ENCODE peak calls at places on chromosomes 4 and X, in six cellular contexts. M is GM12878, Q is A549, V is K562, O is endothelial cell of umbilical vein, C is HepG2. A is an unnamed sample.

GRCh38 chr4:105186701-105187158 is 40.1 kb downstream of the TET2 start:
- DNase-seq in C (no peak), M (no peak), O (peak), V (no peak), Q (no peak), A (no peak)

GRCh38 chr4:83320548-83320947 is 14.1 kb downstream of the HPSE start:
- DNase-seq in V (no peak), Q (no peak), C (no peak), O (peak), M (no peak), A (peak)

GRCh38 chr4:40630335-40631021 is 814 bp upstream of the RBM47 start:
- DNase-seq in C (no peak), Q (peak), V (no peak), O (no peak), M (peak), A (no peak)

GRCh38 chrX:38061335-38061734 is 55.0 kb downstream of the SYTL5 start:
- DNase-seq in Q (peak), C (peak), M (no peak), V (no peak), O (peak), A (peak)

GRCh38 chrX:110219920-110220319 is 98.0 kb downstream of the AMMECR1 start:
- DNase-seq in M (no peak), Q (peak), V (no peak), C (no peak), O (peak), A (no peak)

GRCh38 chr4:47876310-47876709 is 38.1 kb downstream of the NFXL1 start:
- DNase-seq in O (no peak), Q (no peak), C (no peak), V (no peak), M (no peak), A (no peak)

GRCh38 chr4:153438916-153439756 is 27.0 kb upstream of the TMEM131L start:
- DNase-seq in V (no peak), M (peak), O (no peak), Q (no peak), C (no peak), A (no peak)

GRCh38 chr4:183444953-183445543 is 612 bp downstream of the CDKN2AIP start:
- DNase-seq in V (peak), C (no peak), O (no peak), Q (no peak), M (no peak), A (peak)

GRCh38 chrX:34559325-34559724 is 97.8 kb downstream of the TMEM47 start:
- DNase-seq in V (no peak), Q (peak), C (no peak), O (peak), M (no peak), A (peak)

GRCh38 chr4:114087596-114088230 is 108.3 kb upstream of the ARSJ start:
- DNase-seq in O (peak), C (no peak), M (no peak), V (no peak), Q (no peak), A (no peak)

GRCh38 chr4:37631551-37631950 is 54.6 kb downstream of the RELL1 start:
- DNase-seq in V (no peak), M (no peak), Q (no peak), C (no peak), O (no peak), A (no peak)

GRCh38 chr4:15194520-15194919 is 192.2 kb downstream of the CPEB2 start:
- DNase-seq in V (no peak), Q (no peak), M (no peak), C (no peak), O (no peak), A (no peak)

GRCh38 chr4:188930822-188931221 is 791.6 kb downstream of the TRIML1 start:
- DNase-seq in M (no peak), C (no peak), V (no peak), Q (no peak), O (no peak), A (no peak)

GRCh38 chr4:15149234-15149841 is 147.1 kb downstream of the CPEB2 start:
- DNase-seq in Q (no peak), M (peak), O (no peak), V (no peak), C (no peak), A (no peak)

GRCh38 chr4:106017975-106018374 is 122.7 kb downstream of the NPNT start:
- DNase-seq in Q (no peak), V (no peak), C (no peak), M (no peak), O (no peak), A (no peak)

GRCh38 chr4:177119021-177119461 is 190.6 kb upstream of the NEIL3 start:
- DNase-seq in C (no peak), V (no peak), M (no peak), Q (no peak), O (no peak), A (no peak)

GRCh38 chr4:89300060-89300459 is 7.5 kb downstream of the GPRIN3 start:
- DNase-seq in M (no peak), C (no peak), V (no peak), O (no peak), Q (no peak), A (no peak)

GRCh38 chr4:145132521-145133098 is 34.5 kb downstream of the ABCE1 start:
- DNase-seq in V (no peak), O (peak), C (no peak), Q (no peak), M (peak), A (peak)

GRCh38 chrX:57266871-57267270 is 19.6 kb upstream of the FAAH2 start:
- DNase-seq in O (no peak), C (no peak), Q (no peak), V (no peak), M (no peak), A (no peak)

GRCh38 chr4:111214371-111214770 is 591.5 kb upstream of the PITX2 start:
- DNase-seq in C (no peak), O (no peak), M (no peak), V (no peak), Q (no peak), A (no peak)

GRCh38 chr4:30996841-30997240 is 276.7 kb downstream of the PCDH7 start:
- DNase-seq in M (no peak), C (no peak), V (no peak), O (no peak), Q (no peak), A (no peak)
- TF ChIP-seq MYC in M (no peak), C (no peak), V (no peak), O (no peak), Q (no peak), A (no peak)

DNA sequence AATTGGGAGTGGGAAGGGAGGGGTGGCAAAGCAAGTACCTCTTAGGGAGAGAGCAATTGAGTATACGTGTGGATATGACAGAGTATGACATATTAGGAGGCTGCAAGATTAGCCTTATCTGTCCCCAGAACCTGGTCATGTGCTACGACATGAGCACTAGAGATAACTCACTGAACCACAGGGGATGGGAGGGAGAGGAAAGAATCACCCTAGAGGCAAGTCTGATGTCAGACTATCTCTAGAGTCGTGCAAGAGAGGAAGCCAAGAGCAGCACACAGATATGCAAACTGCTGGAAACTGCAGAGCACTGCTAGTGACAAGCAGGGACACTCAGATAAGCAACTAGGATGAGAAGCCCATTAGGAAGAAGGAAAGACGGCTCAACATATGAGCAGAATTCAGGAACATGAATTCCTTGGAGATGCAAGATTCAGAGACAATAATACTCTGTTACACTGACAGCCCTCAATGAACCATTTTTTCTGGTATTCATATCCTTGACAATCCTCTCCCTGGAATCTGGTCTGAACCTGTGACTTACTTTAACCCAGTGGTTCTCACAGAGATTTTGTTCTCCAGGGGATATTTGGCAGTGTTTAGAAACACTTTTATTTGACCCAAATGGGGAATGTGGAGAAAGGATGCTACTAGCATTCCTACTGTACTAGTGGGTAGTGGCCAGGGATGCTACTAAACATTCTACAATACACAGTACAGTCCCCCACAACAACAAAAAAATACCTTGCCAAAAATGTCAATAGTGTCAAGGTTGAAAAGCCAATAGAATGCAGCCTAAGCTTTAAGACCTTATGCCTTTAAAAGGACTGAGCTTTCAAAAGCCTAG is 84.0 kb upstream of the BMP2K start:
- DNase-seq in O (no peak), C (no peak), V (peak), Q (no peak), M (no peak), A (peak)
- H3K4me3 ChIP-seq in O (no peak), C (no peak), V (no peak), Q (no peak), M (no peak), A (no peak)

DNA sequence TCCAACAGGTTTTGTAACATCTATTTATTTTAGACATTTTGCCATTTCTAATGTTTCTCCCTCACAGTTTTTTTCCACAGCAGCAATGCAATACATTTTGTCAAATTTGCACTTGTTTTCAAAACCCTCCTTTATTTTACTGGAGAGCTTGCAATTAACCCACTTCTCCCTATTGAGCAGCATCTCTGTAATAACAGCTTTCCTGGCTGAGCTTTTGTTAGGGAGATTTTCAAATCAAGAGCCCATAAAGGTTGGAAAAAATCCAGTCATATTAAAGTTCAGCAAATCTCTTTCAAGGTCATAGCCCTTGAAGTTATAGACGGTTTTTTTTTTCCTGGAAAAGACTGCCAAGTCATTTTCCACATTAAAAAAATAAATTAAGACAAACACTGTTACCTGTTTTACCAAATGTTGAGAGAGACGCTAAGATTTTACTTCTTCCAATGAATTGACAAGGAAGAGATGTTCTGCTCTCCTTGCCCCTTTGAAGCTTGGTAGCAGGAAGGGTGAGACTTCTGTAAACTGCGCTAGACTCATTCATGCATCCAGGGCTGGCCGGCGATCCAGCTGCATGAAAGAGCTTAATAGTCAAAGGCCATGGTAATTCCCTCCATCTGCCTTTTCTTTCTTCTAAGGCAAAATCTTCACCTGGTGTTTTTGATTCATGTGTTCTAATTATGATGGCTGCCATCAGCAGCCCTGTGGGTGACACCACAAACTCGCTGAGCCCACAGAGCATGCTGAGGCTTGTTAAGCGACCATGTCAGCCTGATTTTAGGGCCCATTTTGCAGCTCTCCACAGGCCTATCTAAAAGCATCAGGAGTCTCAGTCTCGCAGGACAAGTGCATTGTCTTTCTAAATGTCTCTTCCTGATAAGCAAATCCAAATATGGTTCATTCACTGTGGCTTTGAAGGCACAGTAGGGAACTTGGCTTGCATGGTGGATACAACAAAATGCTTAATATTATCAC is 450.3 kb upstream of the TENM3 start:
- DNase-seq in C (no peak), V (no peak), M (no peak), Q (no peak), O (no peak), A (no peak)
- TF ChIP-seq MYC in C (no peak), V (no peak), M (no peak), Q (no peak), O (no peak), A (no peak)

GRCh38 chr4:155207534-155208257 is 740 bp upstream of the NPY2R start:
- DNase-seq in M (no peak), C (no peak), O (peak), Q (peak), V (no peak), A (no peak)

DNA sequence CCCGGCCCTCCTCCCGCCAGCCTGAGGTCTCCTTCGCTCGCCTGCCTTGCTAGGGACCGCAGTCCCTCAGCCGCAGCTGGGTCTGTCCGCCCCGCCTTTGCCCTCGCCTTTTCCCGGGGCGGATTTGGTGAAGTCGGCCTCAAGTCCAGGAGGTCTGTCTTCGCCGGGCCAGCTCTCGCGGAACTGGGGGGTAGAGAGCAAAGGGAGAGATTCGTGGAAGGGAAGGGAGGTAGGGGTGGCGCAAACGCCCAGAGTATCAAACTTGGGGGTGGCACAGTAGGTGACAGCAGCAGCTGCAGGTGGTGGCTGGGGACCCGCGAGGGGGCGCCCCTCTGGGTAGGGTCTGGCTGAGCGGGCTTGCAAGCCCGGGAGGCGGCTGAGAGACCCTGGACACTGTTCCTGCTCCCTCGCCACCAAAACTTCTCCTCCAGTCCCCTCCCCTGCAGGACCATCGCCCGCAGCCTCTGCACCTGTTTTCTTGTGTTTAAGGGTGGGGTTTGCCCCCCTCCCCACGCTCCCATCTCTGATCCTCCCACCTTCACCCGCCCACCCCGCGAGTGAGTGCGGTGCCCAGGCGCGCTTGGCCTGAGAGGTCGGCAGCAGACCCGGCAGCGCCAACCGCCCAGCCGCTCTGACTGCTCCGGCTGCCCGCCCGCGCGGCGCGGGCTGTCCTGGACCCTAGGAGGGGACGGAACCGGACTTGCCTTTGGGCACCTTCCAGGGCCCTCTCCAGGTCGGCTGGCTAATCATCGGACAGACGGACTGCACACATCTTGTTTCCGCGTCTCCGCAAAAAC is at the start of gene NPY2R:
- DNase-seq in V (no peak), O (peak), Q (peak), C (no peak), M (no peak), A (no peak)
- H3K4me3 ChIP-seq in V (no peak), O (peak), Q (peak), C (no peak), M (no peak), A (no peak)

DNA sequence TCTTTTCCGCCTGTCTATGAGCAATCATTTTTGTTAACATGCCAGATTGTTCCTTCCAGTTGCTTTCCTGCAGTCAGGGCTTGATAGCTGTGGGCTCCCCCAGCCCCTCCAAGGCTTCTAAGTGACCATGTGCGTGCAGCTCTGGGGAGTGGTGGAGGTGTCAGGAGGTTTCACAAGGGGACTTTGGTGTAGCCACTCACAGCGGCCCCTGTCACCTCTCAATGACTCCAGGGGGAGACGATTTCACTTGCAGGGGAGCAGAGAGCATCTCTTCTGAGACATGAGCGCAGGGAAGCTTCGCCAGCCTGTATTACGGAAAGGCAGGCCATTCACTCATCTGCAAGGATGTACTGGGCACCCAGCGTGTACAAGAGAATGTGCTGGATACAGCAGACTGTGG is 3.1 kb upstream of the GPR78 start:
- DNase-seq in O (no peak), Q (no peak), M (no peak), V (no peak), C (no peak), A (no peak)
- TF ChIP-seq MYC in O (no peak), Q (no peak), M (no peak), V (no peak), C (no peak), A (no peak)

GRCh38 chrX:150577174-150577573 is 8.8 kb downstream of the MTM1 start:
- DNase-seq in C (peak), O (no peak), Q (peak), V (no peak), M (no peak), A (no peak)
- H3K4me3 ChIP-seq in C (no peak), O (no peak), Q (no peak), V (no peak), M (no peak), A (no peak)